ENCODE peak calls at places on chromosomes 12 and 14, in five cellular contexts. E is AG09309, R is coronary artery, U is stomach, F is right lobe of liver. X is an unnamed sample.

GRCh38 chr12:76506149-76506548 is 53.4 kb downstream of the OSBPL8 start:
- DNase-seq in E (no peak), R (no peak), U (no peak), F (no peak), X (no peak)

GRCh38 chr12:114400925-114401324 is 5.0 kb downstream of the TBX5 start:
- DNase-seq in E (peak), R (no peak), U (no peak), F (no peak), X (no peak)

GRCh38 chr14:73717247-73717646 is 3.1 kb upstream of the PNMA1 start:
- DNase-seq in E (no peak), R (no peak), U (no peak), F (no peak), X (no peak)

GRCh38 chr14:76101980-76102379 is 49.7 kb upstream of the GPATCH2L start:
- DNase-seq in E (no peak), R (no peak), U (no peak), F (no peak), X (no peak)

GRCh38 chr12:12474931-12475485 is 87.7 kb downstream of the DUSP16 start:
- DNase-seq in E (no peak), R (no peak), U (no peak), F (no peak), X (no peak)

GRCh38 chr12:85468356-85469157 is 188.5 kb downstream of the ALX1 start:
- DNase-seq in E (peak), R (no peak), U (peak), F (no peak), X (no peak)

GRCh38 chr12:5376591-5377207 is 55.2 kb upstream of the NTF3 start:
- DNase-seq in E (no peak), R (no peak), U (peak), F (no peak), X (no peak)

GRCh38 chr12:53502331-53502730 is 1.2 kb downstream of the TARBP2 start:
- DNase-seq in E (no peak), R (no peak), U (no peak), F (no peak), X (peak)

GRCh38 chr14:71175491-71175890 is 268.2 kb downstream of the PCNX1 start:
- DNase-seq in E (no peak), R (no peak), U (peak), F (no peak), X (no peak)

GRCh38 chr12:3964404-3964803 is 91.2 kb upstream of the PARP11 start:
- DNase-seq in E (no peak), R (no peak), U (no peak), F (no peak), X (no peak)

GRCh38 chr14:35932659-35933159 is 106.6 kb downstream of the BRMS1L start:
- DNase-seq in E (no peak), R (no peak), U (no peak), F (no peak), X (no peak)

GRCh38 chr14:33566082-33566481 is 384.8 kb downstream of the EGLN3 start:
- DNase-seq in E (no peak), R (no peak), U (no peak), F (no peak), X (no peak)

GRCh38 chr12:68675098-68675842 is 11.5 kb upstream of the NUP107 start:
- DNase-seq in E (no peak), R (no peak), U (peak), F (no peak), X (no peak)

GRCh38 chr12:82507656-82508055 is 149.3 kb downstream of the METTL25 start:
- DNase-seq in E (no peak), R (no peak), U (no peak), F (no peak), X (no peak)

GRCh38 chr12:32603858-32604257 is 75.2 kb upstream of the DNM1L start:
- DNase-seq in E (peak), R (no peak), U (no peak), F (no peak), X (no peak)

GRCh38 chr14:23548351-23549318 is 2.9 kb downstream of the ZFHX2 start:
- DNase-seq in E (no peak), R (no peak), U (no peak), F (no peak), X (no peak)

GRCh38 chr14:21525995-21526671 is at the start of gene SALL2:
- DNase-seq in E (no peak), R (no peak), U (peak), F (peak), X (peak)

GRCh38 chr12:3712209-3712992 is 40.5 kb downstream of the CRACR2A start:
- DNase-seq in E (no peak), R (no peak), U (no peak), F (no peak), X (no peak)

GRCh38 chr12:107929436-107929835 is 154.9 kb downstream of the ASCL4 start:
- DNase-seq in E (peak), R (no peak), U (no peak), F (no peak), X (no peak)
- TF ChIP-seq CTCF in E (peak), R (no peak), U (no peak), F (no peak), X (no peak)

GRCh38 chr12:107564946-107565345 is 120.7 kb upstream of the PWP1 start:
- DNase-seq in E (no peak), R (no peak), U (no peak), F (no peak), X (no peak)
- TF ChIP-seq CTCF in E (peak), R (no peak), U (no peak), F (peak), X (no peak)

GRCh38 chr14:103730490-103731035 is 15.0 kb downstream of the ZFYVE21 start:
- DNase-seq in E (no peak), R (no peak), U (peak), F (peak), X (no peak)
- TF ChIP-seq CTCF in E (no peak), R (no peak), U (no peak), F (no peak), X (no peak)

GRCh38 chr12:1574863-1575254 is 19.5 kb downstream of the FBXL14 start:
- DNase-seq in E (no peak), R (no peak), U (no peak), F (no peak), X (no peak)
- TF ChIP-seq CTCF in E (no peak), R (no peak), U (no peak), F (no peak), X (no peak)

X was measured in ovary.